ENCODE peak calls at places on chromosomes 2 and 18, in eight cellular contexts. One of them, this sample, is unnamed. For H3K27me3, the result is how much of the 10 kb centered on the place peaks cover.

GRCh38 chr2:210399440-210400041 is 77.0 kb downstream of the LANCL1 start:
- DNase-seq in ovary: no peak
- DNase-seq in IMR-90: peak
- DNase-seq in PC-9: no peak
- DNase-seq in fibroblast of lung: peak
- DNase-seq in lung: no peak
- DNase-seq in sigmoid colon: no peak
- DNase-seq in AG04450: no peak
- DNase-seq in this sample: no peak

GRCh38 chr2:27954261-27954673 is 63.7 kb downstream of the BABAM2 start:
- DNase-seq in ovary: no peak
- DNase-seq in IMR-90: peak
- DNase-seq in PC-9: no peak
- DNase-seq in fibroblast of lung: peak
- DNase-seq in lung: no peak
- DNase-seq in sigmoid colon: no peak
- DNase-seq in AG04450: no peak
- DNase-seq in this sample: no peak

GRCh38 chr2:64400103-64400728 is 53.7 kb upstream of the LGALSL start:
- DNase-seq in ovary: no peak
- DNase-seq in IMR-90: no peak
- DNase-seq in PC-9: peak
- DNase-seq in fibroblast of lung: no peak
- DNase-seq in lung: no peak
- DNase-seq in sigmoid colon: no peak
- DNase-seq in AG04450: no peak
- DNase-seq in this sample: no peak

GRCh38 chr2:73907840-73908452 is 15.1 kb downstream of the ACTG2 start:
- DNase-seq in ovary: no peak
- DNase-seq in IMR-90: peak
- DNase-seq in PC-9: peak
- DNase-seq in fibroblast of lung: peak
- DNase-seq in lung: no peak
- DNase-seq in sigmoid colon: peak
- DNase-seq in AG04450: no peak
- DNase-seq in this sample: no peak

GRCh38 chr2:222423186-222423585 is 1.2 kb upstream of the SGPP2 start:
- DNase-seq in ovary: no peak
- DNase-seq in IMR-90: no peak
- DNase-seq in PC-9: no peak
- DNase-seq in fibroblast of lung: no peak
- DNase-seq in lung: no peak
- DNase-seq in sigmoid colon: no peak
- DNase-seq in AG04450: no peak
- DNase-seq in this sample: no peak

GRCh38 chr18:50775726-50776125 is 44.1 kb downstream of the MRO start:
- DNase-seq in ovary: no peak
- DNase-seq in IMR-90: no peak
- DNase-seq in PC-9: no peak
- DNase-seq in fibroblast of lung: no peak
- DNase-seq in lung: no peak
- DNase-seq in sigmoid colon: no peak
- DNase-seq in AG04450: no peak
- DNase-seq in this sample: no peak

GRCh38 chr2:186497928-186498327 is 11.9 kb downstream of the ZC3H15 start:
- DNase-seq in ovary: no peak
- DNase-seq in IMR-90: no peak
- DNase-seq in PC-9: no peak
- DNase-seq in fibroblast of lung: no peak
- DNase-seq in lung: no peak
- DNase-seq in sigmoid colon: no peak
- DNase-seq in AG04450: no peak
- DNase-seq in this sample: no peak

GRCh38 chr2:165584126-165584525 is 114.6 kb downstream of the CSRNP3 start:
- DNase-seq in ovary: no peak
- DNase-seq in IMR-90: no peak
- DNase-seq in PC-9: no peak
- DNase-seq in fibroblast of lung: no peak
- DNase-seq in lung: no peak
- DNase-seq in sigmoid colon: no peak
- DNase-seq in AG04450: no peak
- DNase-seq in this sample: no peak

GRCh38 chr18:26703170-26703933 is 155.0 kb upstream of the KCTD1 start:
- DNase-seq in ovary: no peak
- DNase-seq in IMR-90: no peak
- DNase-seq in PC-9: no peak
- DNase-seq in fibroblast of lung: no peak
- DNase-seq in lung: no peak
- DNase-seq in sigmoid colon: no peak
- DNase-seq in AG04450: no peak
- DNase-seq in this sample: no peak

GRCh38 chr2:130162968-130163367 is 18.1 kb upstream of the CCDC74B start:
- DNase-seq in ovary: no peak
- DNase-seq in IMR-90: no peak
- DNase-seq in PC-9: no peak
- DNase-seq in fibroblast of lung: no peak
- DNase-seq in lung: no peak
- DNase-seq in sigmoid colon: no peak
- DNase-seq in AG04450: no peak
- DNase-seq in this sample: no peak

GRCh38 chr18:67597759-67598158 is 81.2 kb upstream of the DSEL start:
- DNase-seq in ovary: no peak
- DNase-seq in IMR-90: no peak
- DNase-seq in PC-9: no peak
- DNase-seq in fibroblast of lung: no peak
- DNase-seq in lung: no peak
- DNase-seq in sigmoid colon: no peak
- DNase-seq in AG04450: no peak
- DNase-seq in this sample: no peak

GRCh38 chr2:200746301-200746700 is 65.4 kb upstream of the BZW1 start:
- DNase-seq in ovary: no peak
- DNase-seq in IMR-90: no peak
- DNase-seq in PC-9: no peak
- DNase-seq in fibroblast of lung: no peak
- DNase-seq in lung: no peak
- DNase-seq in sigmoid colon: no peak
- DNase-seq in AG04450: no peak
- DNase-seq in this sample: no peak

GRCh38 chr18:47898696-47899095 is 31.8 kb downstream of the SMAD2 start:
- DNase-seq in ovary: no peak
- DNase-seq in IMR-90: no peak
- DNase-seq in PC-9: no peak
- DNase-seq in fibroblast of lung: no peak
- DNase-seq in lung: no peak
- DNase-seq in sigmoid colon: no peak
- DNase-seq in AG04450: no peak
- DNase-seq in this sample: no peak

GRCh38 chr2:37707393-37707792 is 36.0 kb upstream of the CDC42EP3 start:
- DNase-seq in ovary: no peak
- DNase-seq in IMR-90: no peak
- DNase-seq in PC-9: no peak
- DNase-seq in fibroblast of lung: no peak
- DNase-seq in lung: no peak
- DNase-seq in sigmoid colon: no peak
- DNase-seq in AG04450: no peak
- DNase-seq in this sample: no peak

GRCh38 chr2:151032741-151033152 is 228.9 kb downstream of the RBM43 start:
- DNase-seq in ovary: no peak
- DNase-seq in IMR-90: peak
- DNase-seq in PC-9: no peak
- DNase-seq in fibroblast of lung: peak
- DNase-seq in lung: no peak
- DNase-seq in sigmoid colon: no peak
- DNase-seq in AG04450: peak
- DNase-seq in this sample: no peak

GRCh38 chr2:7510353-7510752 is 593.1 kb downstream of the RNF144A start:
- DNase-seq in ovary: no peak
- DNase-seq in IMR-90: no peak
- DNase-seq in PC-9: no peak
- DNase-seq in fibroblast of lung: no peak
- DNase-seq in lung: no peak
- DNase-seq in sigmoid colon: no peak
- DNase-seq in AG04450: no peak
- DNase-seq in this sample: no peak

GRCh38 chr2:190499976-190500588 is 34.4 kb downstream of the NEMP2 start:
- DNase-seq in ovary: no peak
- DNase-seq in IMR-90: peak
- DNase-seq in PC-9: no peak
- DNase-seq in fibroblast of lung: no peak
- DNase-seq in lung: no peak
- DNase-seq in sigmoid colon: no peak
- DNase-seq in AG04450: no peak
- DNase-seq in this sample: no peak

GRCh38 chr2:189613077-189613636 is 32.6 kb upstream of the SLC40A1 start:
- DNase-seq in ovary: peak
- DNase-seq in IMR-90: peak
- DNase-seq in PC-9: peak
- DNase-seq in fibroblast of lung: peak
- DNase-seq in lung: peak
- DNase-seq in sigmoid colon: no peak
- DNase-seq in AG04450: peak
- DNase-seq in this sample: peak

GRCh38 chr2:99488999-99489757 is 639 bp downstream of the REV1 start:
- DNase-seq in ovary: peak
- DNase-seq in IMR-90: peak
- DNase-seq in PC-9: no peak
- DNase-seq in fibroblast of lung: peak
- DNase-seq in lung: peak
- DNase-seq in sigmoid colon: peak
- DNase-seq in AG04450: no peak
- DNase-seq in this sample: peak

GRCh38 chr2:107412209-107412904 is 414.3 kb upstream of the RGPD4 start:
- DNase-seq in ovary: no peak
- DNase-seq in IMR-90: no peak
- DNase-seq in PC-9: no peak
- DNase-seq in fibroblast of lung: peak
- DNase-seq in lung: no peak
- DNase-seq in sigmoid colon: no peak
- DNase-seq in AG04450: no peak
- DNase-seq in this sample: no peak

GRCh38 chr2:84197901-84198300 is 261.2 kb downstream of the SUCLG1 start:
- DNase-seq in ovary: no peak
- DNase-seq in IMR-90: no peak
- DNase-seq in PC-9: no peak
- DNase-seq in fibroblast of lung: no peak
- DNase-seq in lung: no peak
- DNase-seq in sigmoid colon: no peak
- DNase-seq in AG04450: no peak
- DNase-seq in this sample: no peak

GRCh38 chr2:145431181-145431951 is 911.4 kb upstream of the ZEB2 start:
- DNase-seq in ovary: no peak
- DNase-seq in IMR-90: no peak
- DNase-seq in PC-9: peak
- DNase-seq in fibroblast of lung: no peak
- DNase-seq in lung: no peak
- DNase-seq in sigmoid colon: no peak
- DNase-seq in AG04450: no peak
- DNase-seq in this sample: no peak
- TF ChIP-seq CTCF in ovary: no peak
- TF ChIP-seq CTCF in IMR-90: no peak
- TF ChIP-seq CTCF in PC-9: no peak
- TF ChIP-seq CTCF in fibroblast of lung: no peak
- TF ChIP-seq CTCF in lung: no peak
- TF ChIP-seq CTCF in sigmoid colon: no peak
- TF ChIP-seq CTCF in AG04450: no peak
- TF ChIP-seq CTCF in this sample: no peak

DNA sequence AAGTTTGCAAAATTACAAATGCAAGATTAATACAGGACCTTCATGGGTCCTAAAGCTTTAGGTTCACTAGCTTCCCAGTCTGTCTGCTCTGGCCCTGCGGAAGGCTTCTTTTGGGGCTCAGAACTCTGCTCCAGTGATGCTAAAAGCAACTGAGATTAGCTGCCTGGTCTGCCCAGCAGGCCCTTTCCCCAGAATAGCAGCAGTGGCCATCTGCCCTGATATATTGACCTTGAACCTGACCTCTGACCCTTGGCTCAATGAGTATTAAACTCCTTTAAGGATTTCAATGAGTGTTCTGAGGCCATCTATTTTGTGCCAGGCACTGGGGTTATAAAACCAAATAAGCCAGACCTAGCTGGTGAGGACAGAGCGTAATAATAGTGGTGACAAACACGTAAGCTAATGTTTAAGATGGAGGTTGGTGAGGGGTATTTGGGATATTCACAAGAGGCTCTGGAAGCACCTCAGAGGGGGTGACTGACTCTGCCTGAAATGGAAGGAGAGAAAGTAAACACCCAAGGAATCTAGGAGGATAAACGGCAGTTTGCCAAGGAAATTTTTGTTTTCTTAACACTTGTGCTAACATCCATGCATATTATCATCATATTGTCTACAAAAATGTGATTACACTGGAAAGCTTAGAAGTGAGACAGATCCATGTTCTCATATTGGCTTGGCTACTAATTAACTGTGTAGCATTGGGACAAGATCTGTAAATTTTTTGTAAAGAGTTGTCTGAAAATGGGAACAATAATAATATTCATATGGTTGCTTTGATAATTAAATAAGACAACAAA is 50.4 kb upstream of the LCLAT1 start:
- DNase-seq in ovary: no peak
- DNase-seq in IMR-90: no peak
- DNase-seq in PC-9: no peak
- DNase-seq in fibroblast of lung: no peak
- DNase-seq in lung: no peak
- DNase-seq in sigmoid colon: no peak
- DNase-seq in AG04450: no peak
- DNase-seq in this sample: no peak
- H3K27me3 ChIP-seq in ovary: under half
- H3K27me3 ChIP-seq in IMR-90: under half
- H3K27me3 ChIP-seq in PC-9: under half
- H3K27me3 ChIP-seq in fibroblast of lung: under half
- H3K27me3 ChIP-seq in lung: under half
- H3K27me3 ChIP-seq in sigmoid colon: under half
- H3K27me3 ChIP-seq in AG04450: under half
- H3K27me3 ChIP-seq in this sample: under half

GRCh38 chr2:29433920-29434319 is 318.7 kb downstream of the CLIP4 start:
- DNase-seq in ovary: no peak
- DNase-seq in IMR-90: no peak
- DNase-seq in PC-9: no peak
- DNase-seq in fibroblast of lung: no peak
- DNase-seq in lung: no peak
- DNase-seq in sigmoid colon: no peak
- DNase-seq in AG04450: no peak
- DNase-seq in this sample: no peak
- TF ChIP-seq CTCF in ovary: no peak
- TF ChIP-seq CTCF in IMR-90: no peak
- TF ChIP-seq CTCF in PC-9: no peak
- TF ChIP-seq CTCF in fibroblast of lung: no peak
- TF ChIP-seq CTCF in lung: no peak
- TF ChIP-seq CTCF in sigmoid colon: no peak
- TF ChIP-seq CTCF in AG04450: no peak
- TF ChIP-seq CTCF in this sample: no peak

DNA sequence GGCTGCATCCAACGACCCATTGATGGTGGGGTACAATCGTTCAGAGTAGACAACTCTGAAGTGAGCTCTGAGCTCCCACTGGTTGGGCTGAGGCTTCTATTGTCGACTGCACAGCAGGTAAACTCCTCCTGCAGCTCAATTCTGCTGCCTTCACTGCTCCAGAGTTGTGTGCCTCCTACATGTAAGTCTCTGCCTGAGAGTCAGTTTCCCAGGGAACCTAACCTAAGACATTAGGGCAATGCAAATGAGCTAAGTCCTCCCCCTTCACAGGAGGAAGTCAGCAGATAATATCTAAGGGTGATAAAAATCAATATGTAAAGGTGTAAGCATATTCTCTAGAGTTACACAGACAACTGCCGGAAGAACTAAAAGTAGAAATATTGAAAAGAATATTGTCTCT is 22.5 kb upstream of the ACYP2 start:
- DNase-seq in ovary: no peak
- DNase-seq in IMR-90: no peak
- DNase-seq in PC-9: no peak
- DNase-seq in fibroblast of lung: no peak
- DNase-seq in lung: no peak
- DNase-seq in sigmoid colon: no peak
- DNase-seq in AG04450: no peak
- DNase-seq in this sample: no peak
- H3K27me3 ChIP-seq in ovary: under half
- H3K27me3 ChIP-seq in IMR-90: under half
- H3K27me3 ChIP-seq in PC-9: under half
- H3K27me3 ChIP-seq in fibroblast of lung: under half
- H3K27me3 ChIP-seq in lung: under half
- H3K27me3 ChIP-seq in sigmoid colon: under half
- H3K27me3 ChIP-seq in AG04450: under half
- H3K27me3 ChIP-seq in this sample: under half

This sample was measured in heart right ventricle.